ENCODE peak calls at places on chromosomes 11 and 22, in six cellular contexts. F is cardiac muscle cell; G is activated T-cell treated with anti-CD3 and anti-CD28 coated beads for 1 hour; R is stimulated activated CD4-positive, alpha-beta T cell treated with anti-CD3 and anti-CD28 coated beads, Interleukin-1b, Interleukin-23, amount 100 ng/mL, for 48 hours; N is hepatocyte; B is stimulated activated CD8-positive, alpha-beta memory T cell treated with anti-CD3 and anti-CD28 coated beads, Interleukin-4, amount 100 ng/mL, for 4 hours. I is an unnamed sample.

GRCh38 chr11:46666982-46667590 is 33.3 kb downstream of the ARHGAP1 start:
- DNase-seq in F (no peak), G (no peak), R (no peak), N (no peak), B (no peak), I (no peak)

GRCh38 chr11:69460540-69461257 is 20.8 kb upstream of the LINC01488 start:
- DNase-seq in F (no peak), G (no peak), R (no peak), N (no peak), B (no peak), I (peak; percentile 30)

GRCh38 chr22:36510384-36510783 is 3.5 kb upstream of the FOXRED2 start:
- DNase-seq in F (no peak), G (no peak), R (no peak), N (no peak), B (no peak), I (no peak)

GRCh38 chr11:45739866-45740265 is 65.1 kb upstream of the SLC35C1 start:
- DNase-seq in F (no peak), G (no peak), R (no peak), N (no peak), B (no peak), I (no peak)

GRCh38 chr22:22424956-22425355 is 83.6 kb downstream of the ZNF280B start:
- DNase-seq in F (no peak), G (no peak), R (no peak), N (no peak), B (no peak), I (no peak)

GRCh38 chr11:15525582-15525981 is 410.9 kb downstream of the INSC start:
- DNase-seq in F (no peak), G (no peak), R (no peak), N (no peak), B (no peak), I (no peak)

GRCh38 chr22:29259253-29259899 is 8.4 kb downstream of the RHBDD3 start:
- DNase-seq in F (no peak), G (no peak), R (no peak), N (no peak), B (no peak), I (no peak)

GRCh38 chr11:120060512-120060911 is 77.4 kb downstream of the TRIM29 start:
- DNase-seq in F (no peak), G (no peak), R (no peak), N (no peak), B (no peak), I (no peak)

GRCh38 chr11:6579681-6580080 is 23.7 kb downstream of the RRP8 start:
- DNase-seq in F (no peak), G (no peak), R (no peak), N (no peak), B (no peak), I (no peak)

GRCh38 chr11:118435893-118436624 is at the start of gene KMT2A:
- DNase-seq in F (peak; percentile 98), G (peak; percentile 92), R (peak; percentile 93), N (peak; percentile 98), B (peak; percentile 86), I (peak; percentile 93)

GRCh38 chr11:7668911-7669310 is 4.4 kb downstream of the CYB5R2 start:
- DNase-seq in F (no peak), G (no peak), R (no peak), N (no peak), B (no peak), I (no peak)

GRCh38 chr11:119491753-119492455 is 68.9 kb upstream of the THY1 start:
- DNase-seq in F (no peak), G (no peak), R (no peak), N (no peak), B (no peak), I (no peak)

GRCh38 chr22:32444068-32444467 is 20.2 kb downstream of the BPIFC start:
- DNase-seq in F (no peak), G (no peak), R (no peak), N (peak; percentile 34), B (no peak), I (peak; percentile 37)

GRCh38 chr22:25067851-25068421 is 115.4 kb downstream of the KIAA1671 start:
- DNase-seq in F (no peak), G (peak; percentile 67), R (peak; percentile 76), N (no peak), B (peak; percentile 60), I (no peak)

GRCh38 chr11:57971272-57972012 is 52.2 kb upstream of the OR9Q1 start:
- DNase-seq in F (no peak), G (no peak), R (no peak), N (no peak), B (no peak), I (peak; percentile 16)

GRCh38 chr11:130601141-130601540 is 152.7 kb downstream of the ADAMTS15 start:
- DNase-seq in F (peak; percentile 58), G (no peak), R (no peak), N (peak; percentile 66), B (no peak), I (no peak)

GRCh38 chr22:24585927-24586546 is 6.8 kb downstream of the LRRC75B start:
- DNase-seq in F (no peak), G (no peak), R (no peak), N (no peak), B (no peak), I (no peak)

GRCh38 chr22:49881856-49882255 is 28.2 kb downstream of the ZBED4 start:
- DNase-seq in F (no peak), G (no peak), R (no peak), N (no peak), B (no peak), I (no peak)

GRCh38 chr22:20205964-20206708 is 55.3 kb upstream of the CCDC188 start:
- DNase-seq in F (peak; percentile 49), G (peak; percentile 48), R (peak; percentile 63), N (peak; percentile 77), B (peak; percentile 32), I (peak; percentile 37)

GRCh38 chr11:104462346-104462745 is 298.4 kb upstream of the PDGFD start:
- DNase-seq in F (no peak), G (no peak), R (no peak), N (no peak), B (no peak), I (no peak)

GRCh38 chr11:129035254-129035653 is 92.6 kb upstream of the TP53AIP1 start:
- DNase-seq in F (no peak), G (no peak), R (no peak), N (no peak), B (no peak), I (no peak)

GRCh38 chr22:49659281-49659923 is 168.3 kb downstream of the BRD1 start:
- DNase-seq in F (no peak), G (no peak), R (no peak), N (no peak), B (no peak), I (no peak)

GRCh38 chr11:78795862-78796261 is 221.2 kb upstream of the NARS2 start:
- DNase-seq in F (no peak), G (no peak), R (no peak), N (no peak), B (no peak), I (no peak)

GRCh38 chr22:49483281-49483905 is 344.3 kb downstream of the BRD1 start:
- DNase-seq in F (no peak), G (no peak), R (no peak), N (no peak), B (no peak), I (no peak)

GRCh38 chr11:86629070-86629706 is 43.2 kb downstream of the ME3 start:
- DNase-seq in F (no peak), G (no peak), R (no peak), N (no peak), B (no peak), I (no peak)

GRCh38 chr11:94739331-94739730 is 28.8 kb upstream of the AMOTL1 start:
- DNase-seq in F (no peak), G (no peak), R (no peak), N (no peak), B (no peak), I (no peak)

I was measured in HepG2.